ENCODE peak calls at places on chromosomes 4 and X, in four cellular contexts. One of them, this sample, is unnamed.

GRCh38 chr4:118265312-118266144 is 87.3 kb downstream of the PRSS12 start:
- DNase-seq in GM12878: no peak
- DNase-seq in H1: no peak
- DNase-seq in SK-N-SH: peak
- DNase-seq in this sample: no peak

GRCh38 chr4:82984459-82984858 is 26.2 kb downstream of the LIN54 start:
- DNase-seq in GM12878: no peak
- DNase-seq in H1: no peak
- DNase-seq in SK-N-SH: no peak
- DNase-seq in this sample: peak

GRCh38 chr4:177494791-177495190 is 52.6 kb upstream of the AGA start:
- DNase-seq in GM12878: no peak
- DNase-seq in H1: no peak
- DNase-seq in SK-N-SH: no peak
- DNase-seq in this sample: no peak

GRCh38 chrX:110341189-110342035 is 17.2 kb upstream of the RTL9 start:
- DNase-seq in GM12878: no peak
- DNase-seq in H1: no peak
- DNase-seq in SK-N-SH: no peak
- DNase-seq in this sample: no peak

GRCh38 chr4:81722229-81722900 is 250.7 kb upstream of the RASGEF1B start:
- DNase-seq in GM12878: no peak
- DNase-seq in H1: no peak
- DNase-seq in SK-N-SH: no peak
- DNase-seq in this sample: no peak

GRCh38 chrX:77788050-77788449 is 2.0 kb upstream of the ATRX start:
- DNase-seq in GM12878: no peak
- DNase-seq in H1: no peak
- DNase-seq in SK-N-SH: no peak
- DNase-seq in this sample: peak

GRCh38 chr4:11439836-11440235 is 11.1 kb upstream of the HS3ST1 start:
- DNase-seq in GM12878: no peak
- DNase-seq in H1: no peak
- DNase-seq in SK-N-SH: no peak
- DNase-seq in this sample: no peak

GRCh38 chr4:111031180-111031579 is 408.3 kb upstream of the PITX2 start:
- DNase-seq in GM12878: no peak
- DNase-seq in H1: no peak
- DNase-seq in SK-N-SH: no peak
- DNase-seq in this sample: no peak

GRCh38 chrX:55486736-55487135 is 2.9 kb downstream of the USP51 start:
- DNase-seq in GM12878: no peak
- DNase-seq in H1: no peak
- DNase-seq in SK-N-SH: no peak
- DNase-seq in this sample: no peak

GRCh38 chr4:105548483-105548882 is 3.9 kb upstream of the ARHGEF38 start:
- DNase-seq in GM12878: no peak
- DNase-seq in H1: no peak
- DNase-seq in SK-N-SH: no peak
- DNase-seq in this sample: no peak

GRCh38 chrX:136318895-136319597 is 18.3 kb downstream of the ADGRG4 start:
- DNase-seq in GM12878: no peak
- DNase-seq in H1: no peak
- DNase-seq in SK-N-SH: peak
- DNase-seq in this sample: no peak

GRCh38 chrX:13482764-13483552 is 86.4 kb upstream of the EGFL6 start:
- DNase-seq in GM12878: no peak
- DNase-seq in H1: no peak
- DNase-seq in SK-N-SH: no peak
- DNase-seq in this sample: no peak

GRCh38 chr4:142405021-142405991 is 440.8 kb downstream of the INPP4B start:
- DNase-seq in GM12878: peak
- DNase-seq in H1: no peak
- DNase-seq in SK-N-SH: no peak
- DNase-seq in this sample: no peak

GRCh38 chrX:3589474-3589873 is 124.0 kb downstream of the PRKX start:
- DNase-seq in GM12878: no peak
- DNase-seq in H1: no peak
- DNase-seq in SK-N-SH: no peak
- DNase-seq in this sample: no peak

GRCh38 chrX:96776966-96777365 is 92.3 kb downstream of the DIAPH2 start:
- DNase-seq in GM12878: no peak
- DNase-seq in H1: no peak
- DNase-seq in SK-N-SH: no peak
- DNase-seq in this sample: no peak

GRCh38 chr4:112288455-112288854 is 2.8 kb upstream of the TIFA start:
- DNase-seq in GM12878: no peak
- DNase-seq in H1: no peak
- DNase-seq in SK-N-SH: no peak
- DNase-seq in this sample: no peak

GRCh38 chr4:16122784-16123183 is 39.0 kb upstream of the PROM1 start:
- DNase-seq in GM12878: no peak
- DNase-seq in H1: no peak
- DNase-seq in SK-N-SH: no peak
- DNase-seq in this sample: no peak

GRCh38 chr4:80184791-80185756 is 12.2 kb upstream of the PRDM8 start:
- DNase-seq in GM12878: no peak
- DNase-seq in H1: peak
- DNase-seq in SK-N-SH: no peak
- DNase-seq in this sample: no peak

GRCh38 chrX:21490341-21490740 is 116.1 kb downstream of the CNKSR2 start:
- DNase-seq in GM12878: no peak
- DNase-seq in H1: no peak
- DNase-seq in SK-N-SH: no peak
- DNase-seq in this sample: no peak

GRCh38 chr4:64465263-64465662 is 56.0 kb upstream of the TECRL start:
- DNase-seq in GM12878: no peak
- DNase-seq in H1: no peak
- DNase-seq in SK-N-SH: no peak
- DNase-seq in this sample: no peak

GRCh38 chr4:89101256-89102161 is 9.8 kb upstream of the TIGD2 start:
- DNase-seq in GM12878: peak
- DNase-seq in H1: no peak
- DNase-seq in SK-N-SH: no peak
- DNase-seq in this sample: no peak

GRCh38 chrX:18938710-18939109 is 45.2 kb downstream of the PHKA2 start:
- DNase-seq in GM12878: no peak
- DNase-seq in H1: no peak
- DNase-seq in SK-N-SH: no peak
- DNase-seq in this sample: no peak

GRCh38 chr4:175504316-175504715 is 307.7 kb downstream of the GPM6A start:
- DNase-seq in GM12878: no peak
- DNase-seq in H1: no peak
- DNase-seq in SK-N-SH: no peak
- DNase-seq in this sample: no peak
- TF ChIP-seq NRF1 in GM12878: no peak
- TF ChIP-seq NRF1 in H1: no peak
- TF ChIP-seq NRF1 in SK-N-SH: no peak
- TF ChIP-seq NRF1 in this sample: no peak

GRCh38 chr4:3042226-3042625 is 32.1 kb downstream of the HTT-AS start:
- DNase-seq in GM12878: no peak
- DNase-seq in H1: no peak
- DNase-seq in SK-N-SH: no peak
- DNase-seq in this sample: no peak

GRCh38 chr4:3037957-3038451 is 36.3 kb downstream of the HTT-AS start:
- DNase-seq in GM12878: no peak
- DNase-seq in H1: no peak
- DNase-seq in SK-N-SH: no peak
- DNase-seq in this sample: no peak

GRCh38 chr4:3040447-3041191 is 33.7 kb downstream of the HTT-AS start:
- DNase-seq in GM12878: no peak
- DNase-seq in H1: no peak
- DNase-seq in SK-N-SH: no peak
- DNase-seq in this sample: no peak

GRCh38 chr4:3041192-3042142 is 32.9 kb downstream of the HTT-AS start:
- DNase-seq in GM12878: no peak
- DNase-seq in H1: peak
- DNase-seq in SK-N-SH: peak
- DNase-seq in this sample: no peak

DNA sequence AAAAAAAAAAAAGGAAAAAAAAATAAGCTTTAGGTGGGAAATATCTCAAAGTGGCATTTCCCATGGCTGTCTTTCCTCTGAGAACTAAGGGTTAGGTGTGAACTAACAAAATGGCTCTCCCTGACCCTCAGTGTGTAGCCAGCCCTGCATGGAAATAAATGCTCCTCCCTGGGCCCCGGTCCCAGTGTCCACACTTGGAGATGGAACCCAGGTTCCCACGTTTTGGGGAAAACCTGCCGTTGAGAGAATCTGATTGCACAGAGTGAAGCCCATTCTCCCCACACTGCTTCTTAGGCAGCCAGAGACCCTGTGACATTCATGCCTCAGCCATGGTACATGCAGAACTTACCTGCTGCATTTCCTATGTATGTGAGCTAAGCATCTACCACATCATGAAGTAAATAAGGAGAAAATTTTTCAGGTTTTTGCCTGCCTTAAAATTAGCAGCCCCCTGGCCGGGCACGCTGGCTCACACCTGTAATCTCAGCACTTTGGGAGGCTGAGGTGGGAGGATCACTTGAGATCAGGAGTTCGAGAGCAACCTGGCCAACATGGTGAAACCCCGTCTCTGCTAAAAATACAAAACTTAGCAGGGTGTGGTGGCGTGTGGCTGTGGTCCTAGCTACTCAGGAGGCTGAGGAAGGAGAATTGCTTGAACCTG is 34.5 kb downstream of the HTT-AS start:
- DNase-seq in GM12878: no peak
- DNase-seq in H1: no peak
- DNase-seq in SK-N-SH: no peak
- DNase-seq in this sample: no peak
- H3K4me2 ChIP-seq in GM12878: peak
- H3K4me2 ChIP-seq in H1: no peak
- H3K4me2 ChIP-seq in SK-N-SH: no peak
- H3K4me2 ChIP-seq in this sample: no peak

GRCh38 chrX:39848900-39849299 is 248.9 kb downstream of the BCOR start:
- DNase-seq in GM12878: no peak
- DNase-seq in H1: no peak
- DNase-seq in SK-N-SH: no peak
- DNase-seq in this sample: no peak
- TF ChIP-seq NRF1 in GM12878: no peak
- TF ChIP-seq NRF1 in H1: no peak
- TF ChIP-seq NRF1 in SK-N-SH: no peak
- TF ChIP-seq NRF1 in this sample: no peak

DNA sequence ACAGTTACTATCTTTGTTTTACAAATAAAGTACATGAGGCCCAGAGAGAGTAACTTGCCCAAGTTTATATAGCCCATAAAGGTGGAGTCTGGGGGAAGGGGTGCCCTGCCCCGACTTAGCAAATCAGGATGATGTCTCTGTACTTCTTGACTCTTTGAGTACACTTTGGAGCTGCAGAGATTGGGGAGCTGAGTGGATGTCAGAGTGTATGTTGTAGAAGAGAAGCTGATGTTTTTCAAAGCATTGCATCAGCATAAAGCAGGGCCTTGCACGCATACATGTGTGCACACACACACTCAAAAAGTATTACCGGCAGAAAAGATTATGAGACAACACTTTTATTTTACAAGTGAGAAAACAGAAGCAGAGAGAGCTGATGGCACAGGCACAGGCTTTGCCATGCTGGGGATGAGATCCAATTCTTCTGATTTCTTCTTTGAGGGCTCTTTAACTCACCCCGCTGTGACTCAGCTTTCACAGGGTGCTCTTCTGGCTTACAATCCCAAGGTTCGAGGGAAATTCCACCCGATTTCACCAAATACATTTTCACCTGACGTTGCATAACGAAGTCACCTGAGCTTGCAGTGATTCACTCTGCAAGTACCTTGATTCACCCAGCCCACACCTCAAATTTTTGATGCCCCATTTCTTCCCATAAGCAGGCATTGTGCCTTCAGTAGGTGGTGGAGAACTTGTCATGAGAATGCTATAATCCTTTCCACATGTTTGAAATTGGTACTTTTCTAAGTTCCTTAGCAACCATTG is 292.8 kb upstream of the BOD1L1 start:
- DNase-seq in GM12878: no peak
- DNase-seq in H1: no peak
- DNase-seq in SK-N-SH: no peak
- DNase-seq in this sample: no peak
- H3K4me2 ChIP-seq in GM12878: no peak
- H3K4me2 ChIP-seq in H1: no peak
- H3K4me2 ChIP-seq in SK-N-SH: peak
- H3K4me2 ChIP-seq in this sample: no peak

GRCh38 chrX:113512700-113513395 is 672.2 kb upstream of the AMOT start:
- DNase-seq in GM12878: no peak
- DNase-seq in H1: no peak
- DNase-seq in SK-N-SH: no peak
- DNase-seq in this sample: no peak
- TF ChIP-seq NRF1 in GM12878: no peak
- TF ChIP-seq NRF1 in H1: no peak
- TF ChIP-seq NRF1 in SK-N-SH: no peak
- TF ChIP-seq NRF1 in this sample: no peak

GRCh38 chr4:146960634-146961033 is 15.0 kb upstream of the TTC29 start:
- DNase-seq in GM12878: no peak
- DNase-seq in H1: no peak
- DNase-seq in SK-N-SH: no peak
- DNase-seq in this sample: no peak

GRCh38 chr4:146959692-146960091 is 14.0 kb upstream of the TTC29 start:
- DNase-seq in GM12878: no peak
- DNase-seq in H1: no peak
- DNase-seq in SK-N-SH: no peak
- DNase-seq in this sample: no peak

GRCh38 chr4:146952896-146953295 is 7.2 kb upstream of the TTC29 start:
- DNase-seq in GM12878: no peak
- DNase-seq in H1: no peak
- DNase-seq in SK-N-SH: no peak
- DNase-seq in this sample: no peak

GRCh38 chr4:146957252-146957651 is 11.6 kb upstream of the TTC29 start:
- DNase-seq in GM12878: no peak
- DNase-seq in H1: no peak
- DNase-seq in SK-N-SH: no peak
- DNase-seq in this sample: no peak
- H3K4me2 ChIP-seq in GM12878: no peak
- H3K4me2 ChIP-seq in H1: no peak
- H3K4me2 ChIP-seq in SK-N-SH: no peak
- H3K4me2 ChIP-seq in this sample: no peak

This sample was measured in K562.